ENCODE peak calls at places on chromosomes 1 and 21, in four cellular contexts. Z is IMR-90, D is body of pancreas, N is prostate gland. I is an unnamed sample.

GRCh38 chr21:43207043-43207315 is 38.2 kb downstream of the CRYAA start:
- DNase-seq in Z (no peak), D (no peak), N (no peak), I (no peak)

GRCh38 chr1:43367026-43367903 is 546 bp downstream of the ELOVL1 start:
- DNase-seq in Z (no peak), D (no peak), N (peak; percentile 19), I (peak; percentile 96)

GRCh38 chr1:110190282-110190929 is 19.7 kb upstream of the KCNC4 start:
- DNase-seq in Z (no peak), D (peak; percentile 56), N (no peak), I (no peak)

GRCh38 chr21:46116189-46116845 is 18.4 kb downstream of the COL6A2 start:
- DNase-seq in Z (no peak), D (no peak), N (no peak), I (no peak)

GRCh38 chr1:108190001-108190634 is 10.0 kb downstream of the SLC25A24 start:
- DNase-seq in Z (no peak), D (no peak), N (no peak), I (peak; percentile 47)

GRCh38 chr21:32918467-32919140 is 107.1 kb upstream of the OLIG2 start:
- DNase-seq in Z (no peak), D (no peak), N (no peak), I (no peak)

GRCh38 chr1:32962248-32962896 is 2.2 kb downstream of the RNF19B start:
- DNase-seq in Z (peak; percentile 26), D (no peak), N (no peak), I (peak; percentile 38)

GRCh38 chr1:33348676-33349080 is 27.8 kb upstream of the A3GALT2 start:
- DNase-seq in Z (no peak), D (no peak), N (no peak), I (peak; percentile 49)

GRCh38 chr1:244280859-244281258 is 170.8 kb downstream of the ADSS2 start:
- DNase-seq in Z (peak; percentile 83), D (no peak), N (peak; percentile 24), I (no peak)

GRCh38 chr1:959730-960039 is 629 bp upstream of the NOC2L start:
- DNase-seq in Z (no peak), D (no peak), N (no peak), I (no peak)

GRCh38 chr1:205670143-205670431 is 10.2 kb downstream of the SLC45A3 start:
- DNase-seq in Z (no peak), D (no peak), N (no peak), I (no peak)

GRCh38 chr1:229015791-229016190 is 255.1 kb upstream of the RAB4A start:
- DNase-seq in Z (no peak), D (no peak), N (no peak), I (no peak)

GRCh38 chr1:202038688-202039346 is 28.4 kb downstream of the ELF3 start:
- DNase-seq in Z (no peak), D (no peak), N (no peak), I (no peak)

GRCh38 chr1:95034506-95034905 is 38.2 kb downstream of the ALG14 start:
- DNase-seq in Z (peak; percentile 61), D (no peak), N (no peak), I (no peak)

GRCh38 chr1:19015476-19015875 is 59.0 kb upstream of the IFFO2 start:
- DNase-seq in Z (no peak), D (no peak), N (no peak), I (no peak)

GRCh38 chr1:85452859-85453430 is 12.0 kb downstream of the DDAH1 start:
- DNase-seq in Z (no peak), D (no peak), N (no peak), I (no peak)

GRCh38 chr1:101238681-101239094 is 1.9 kb downstream of the S1PR1 start:
- DNase-seq in Z (peak; percentile 91), D (peak; percentile 80), N (peak; percentile 63), I (peak; percentile 66)
- TF ChIP-seq POLR2A in Z (no peak), D (no peak), N (no peak), I (no peak)

GRCh38 chr1:180502361-180503273 is at the start of gene ACBD6:
- DNase-seq in Z (peak; percentile 83), D (peak; percentile 83), N (peak; percentile 67), I (peak; percentile 92)
- TF ChIP-seq POLR2A in Z (peak; percentile 73), D (peak; percentile 84), N (no peak), I (peak; percentile 86)

DNA sequence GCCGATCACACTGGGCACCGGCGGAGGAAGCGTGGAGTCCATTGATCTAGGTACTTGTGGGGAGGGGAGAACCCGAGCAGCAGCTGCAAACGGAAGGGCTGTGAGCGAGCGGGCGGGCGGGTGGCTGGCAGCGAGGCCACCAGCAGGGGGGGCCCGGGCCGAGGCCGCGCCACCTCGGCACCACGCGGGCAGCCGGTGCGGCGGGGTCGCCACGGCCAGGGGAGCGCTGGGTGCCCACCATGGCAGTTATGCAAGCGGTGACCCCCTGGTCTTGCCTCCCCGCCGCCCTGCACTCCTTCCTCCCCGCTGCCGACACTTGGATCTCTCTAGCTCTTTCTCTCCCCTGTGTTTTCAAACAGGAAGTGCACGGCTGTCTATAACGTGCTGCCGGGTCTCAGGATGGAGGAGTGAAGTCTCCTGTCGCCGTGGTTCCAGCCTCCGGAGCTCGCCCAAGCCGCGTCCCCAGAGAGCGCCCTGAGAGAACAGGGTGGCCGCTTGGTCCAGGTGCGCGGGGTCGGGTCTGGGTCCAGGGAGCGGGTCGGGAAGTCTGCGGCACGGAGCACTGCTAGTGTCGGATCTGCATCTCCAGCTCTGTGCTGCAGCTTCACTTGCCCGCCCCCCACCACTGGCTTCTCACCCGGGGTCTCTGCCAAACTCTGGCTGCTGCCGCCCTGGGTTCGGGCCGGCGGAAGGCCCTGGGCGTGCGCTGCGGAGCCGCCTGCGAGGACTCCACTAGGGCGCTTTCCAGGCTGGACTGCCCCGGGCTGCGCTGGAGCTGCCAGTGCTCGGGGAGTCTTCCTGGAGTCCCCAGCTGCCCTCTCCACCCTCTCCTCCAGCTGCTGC is 22.7 kb downstream of the LRRC8D start:
- DNase-seq in Z (peak; percentile 66), D (peak; percentile 74), N (peak; percentile 58), I (peak; percentile 89)
- TF ChIP-seq POLR2A in Z (peak; percentile 34), D (peak; percentile 52), N (no peak), I (peak; percentile 70)

GRCh38 chr1:24934300-24935195 is 4.5 kb upstream of the RUNX3 start:
- DNase-seq in Z (no peak), D (no peak), N (no peak), I (no peak)
- TF ChIP-seq POLR2A in Z (no peak), D (no peak), N (no peak), I (no peak)

I was measured in erythroblast.